ENCODE peak calls at places on chromosomes 12 and 14, in ten cellular contexts. L, S, G, R, O, F, T, C, X and D are unnamed samples.

GRCh38 chr12:6211421-6211869 is 11.2 kb downstream of the CD9 start:
- DNase-seq in G (no peak), L (no peak), F (no peak), C (no peak), O (no peak), S (no peak), T (no peak), X (no peak), R (no peak), D (no peak)

GRCh38 chr12:1811281-1811947 is 9.0 kb upstream of the LRTM2 start:
- DNase-seq in O (no peak), C (no peak), R (no peak), S (peak), F (no peak), T (no peak), G (no peak), X (no peak), L (no peak), D (no peak)

GRCh38 chr12:104748790-104749189 is 209.3 kb downstream of the SLC41A2 start:
- DNase-seq in S (peak), C (no peak), G (no peak), X (no peak), T (no peak), O (no peak), F (no peak), L (peak), R (no peak), D (no peak)

GRCh38 chr14:64598404-64598803 is 48.6 kb downstream of the PPP1R36 start:
- DNase-seq in L (no peak), T (no peak), S (no peak), F (peak), R (no peak), G (no peak), O (no peak), X (no peak), C (no peak), D (no peak)

GRCh38 chr12:5871741-5872140 is 73.3 kb downstream of the ANO2 start:
- DNase-seq in G (no peak), R (no peak), S (no peak), F (no peak), L (no peak), X (no peak), T (no peak), O (no peak), C (no peak), D (no peak)

GRCh38 chr14:49637534-49638078 is 2.6 kb upstream of the DNAAF2 start:
- DNase-seq in R (no peak), F (no peak), O (no peak), C (no peak), L (no peak), X (no peak), G (no peak), S (no peak), T (no peak), D (no peak)

GRCh38 chr12:58067610-58068387 is 126.4 kb downstream of the ATP23 start:
- DNase-seq in R (no peak), S (peak), T (no peak), C (no peak), X (no peak), L (no peak), O (no peak), F (no peak), G (no peak), D (no peak)

GRCh38 chr12:32257695-32258496 is 141.5 kb upstream of the FGD4 start:
- DNase-seq in O (no peak), L (no peak), X (no peak), F (no peak), S (no peak), G (no peak), R (no peak), C (no peak), T (no peak), D (no peak)

GRCh38 chr14:101965796-101966718 is 1.7 kb downstream of the DYNC1H1 start:
- DNase-seq in F (no peak), X (no peak), T (no peak), R (no peak), L (no peak), O (peak), C (no peak), G (no peak), S (peak), D (no peak)

GRCh38 chr12:64666054-64666914 is 56.0 kb downstream of the RASSF3 start:
- DNase-seq in R (no peak), L (no peak), F (no peak), S (peak), T (no peak), C (no peak), O (no peak), G (no peak), X (no peak), D (no peak)

GRCh38 chr12:88310069-88310468 is 168.0 kb downstream of the TMTC3 start:
- DNase-seq in X (no peak), R (no peak), G (peak), T (no peak), C (no peak), L (no peak), F (no peak), S (peak), O (no peak), D (no peak)

GRCh38 chr12:52440821-52441319 is 6.7 kb upstream of the KRT75 start:
- DNase-seq in C (no peak), F (no peak), T (no peak), S (peak), G (no peak), L (no peak), X (no peak), R (no peak), O (no peak), D (no peak)

GRCh38 chr14:68939893-68940613 is 39.0 kb downstream of the ACTN1 start:
- DNase-seq in S (peak), X (no peak), O (peak), F (no peak), L (peak), R (peak), C (peak), G (peak), T (no peak), D (no peak)

GRCh38 chr14:57403521-57403864 is 13.1 kb downstream of the NAA30 start:
- DNase-seq in C (no peak), R (no peak), T (no peak), S (no peak), O (no peak), L (no peak), G (no peak), F (no peak), X (no peak), D (no peak)

GRCh38 chr14:99148861-99149610 is 123.0 kb downstream of the BCL11B start:
- DNase-seq in O (no peak), F (no peak), L (no peak), R (no peak), C (no peak), T (no peak), G (no peak), S (no peak), X (no peak), D (no peak)

GRCh38 chr12:95073698-95074520 is 491 bp upstream of the NR2C1 start:
- DNase-seq in C (no peak), G (no peak), L (no peak), O (no peak), X (no peak), S (no peak), F (no peak), T (no peak), R (no peak), D (no peak)

GRCh38 chr14:62053188-62053587 is 291.0 kb downstream of the SNAPC1 start:
- DNase-seq in T (no peak), C (no peak), X (peak), L (no peak), S (no peak), R (no peak), F (peak), G (no peak), O (no peak), D (no peak)

GRCh38 chr14:89625988-89626806 is 209.2 kb upstream of the FOXN3 start:
- DNase-seq in L (no peak), O (no peak), F (no peak), X (no peak), G (no peak), R (no peak), S (no peak), C (no peak), T (no peak), D (no peak)

GRCh38 chr12:8948711-8949524 is 527 bp downstream of the M6PR start:
- DNase-seq in T (no peak), X (no peak), L (no peak), C (no peak), G (no peak), O (peak), R (no peak), S (peak), F (peak), D (no peak)

GRCh38 chr14:52314521-52315354 is 626 bp downstream of the PTGER2 start:
- DNase-seq in X (peak), T (peak), O (peak), F (peak), L (peak), G (peak), S (peak), C (peak), R (no peak), D (peak)

GRCh38 chr12:98814254-98814653 is 169.2 kb downstream of the APAF1 start:
- DNase-seq in T (no peak), F (no peak), X (no peak), G (no peak), O (no peak), R (no peak), S (no peak), C (no peak), L (no peak), D (no peak)

GRCh38 chr12:60278209-60278608 is 682.4 kb downstream of the SLC16A7 start:
- DNase-seq in O (no peak), T (no peak), X (no peak), S (no peak), C (no peak), F (no peak), L (no peak), G (no peak), R (no peak), D (no peak)

GRCh38 chr12:3662516-3662915 is 90.4 kb downstream of the CRACR2A start:
- DNase-seq in G (peak), O (no peak), F (no peak), L (no peak), C (no peak), T (no peak), S (no peak), X (no peak), R (no peak), D (no peak)

GRCh38 chr12:96073346-96074336 is 38.3 kb upstream of the LTA4H start:
- DNase-seq in X (no peak), T (no peak), G (no peak), R (no peak), C (no peak), S (peak), L (no peak), F (no peak), O (no peak), D (no peak)

GRCh38 chr12:1523558-1524050 is 70.8 kb downstream of the FBXL14 start:
- DNase-seq in C (no peak), G (no peak), O (no peak), X (no peak), R (no peak), F (no peak), T (peak), S (no peak), L (no peak), D (no peak)

GRCh38 chr12:2267624-2268477 is 215.1 kb downstream of the CACNA1C start:
- DNase-seq in S (peak), O (no peak), G (no peak), T (no peak), R (no peak), X (peak), C (no peak), L (no peak), F (no peak), D (no peak)

GRCh38 chr12:95548539-95549391 is 2.5 kb downstream of the USP44 start:
- DNase-seq in O (peak), X (peak), S (no peak), R (no peak), T (peak), L (peak), C (peak), G (peak), F (peak), D (peak)

GRCh38 chr14:74038015-74038859 is 19.1 kb downstream of the BBOF1 start:
- DNase-seq in L (no peak), C (no peak), S (peak), R (no peak), F (peak), T (no peak), O (no peak), G (no peak), X (peak), D (no peak)

GRCh38 chr14:100872241-100872640 is 31.3 kb downstream of the RTL1 start:
- DNase-seq in O (peak), S (no peak), X (no peak), L (no peak), F (no peak), C (no peak), R (no peak), T (peak), G (no peak), D (no peak)

GRCh38 chr12:130253866-130254265 is 83.8 kb upstream of the PIWIL1 start:
- DNase-seq in L (no peak), O (no peak), R (no peak), C (no peak), S (no peak), G (no peak), X (no peak), T (no peak), F (no peak), D (no peak)

GRCh38 chr14:55610717-55611370 is 30.8 kb downstream of the KTN1 start:
- DNase-seq in F (no peak), G (no peak), S (no peak), L (no peak), C (no peak), O (no peak), R (no peak), X (no peak), T (no peak), D (no peak)

GRCh38 chr14:30002859-30003258 is 75.2 kb upstream of the PRKD1 start:
- DNase-seq in L (no peak), G (no peak), R (no peak), X (no peak), O (no peak), F (no peak), T (no peak), C (no peak), S (no peak), D (no peak)

GRCh38 chr14:100471451-100472093 is 115.6 kb downstream of the BEGAIN start:
- DNase-seq in S (no peak), R (no peak), T (no peak), G (no peak), X (no peak), F (no peak), C (no peak), L (no peak), O (no peak), D (no peak)

GRCh38 chr14:97441740-97442362 is 644.7 kb downstream of the VRK1 start:
- DNase-seq in G (no peak), L (no peak), O (no peak), F (no peak), R (no peak), S (no peak), C (no peak), X (no peak), T (no peak), D (no peak)

GRCh38 chr14:64612021-64612380 is 62.2 kb downstream of the PPP1R36 start:
- DNase-seq in T (no peak), G (no peak), X (no peak), C (no peak), O (no peak), F (no peak), L (no peak), S (peak), R (no peak), D (no peak)

GRCh38 chr12:12028668-12029402 is 41.9 kb upstream of the BCL2L14 start:
- DNase-seq in O (no peak), T (no peak), X (no peak), G (no peak), S (no peak), L (no peak), C (no peak), R (no peak), F (no peak), D (no peak)

GRCh38 chr12:80838708-80839107 is 99.0 kb downstream of the LIN7A start:
- DNase-seq in C (no peak), G (no peak), T (no peak), L (no peak), F (no peak), X (no peak), O (no peak), R (no peak), S (no peak), D (no peak)

GRCh38 chr12:80837342-80837978 is 100.3 kb downstream of the LIN7A start:
- DNase-seq in O (no peak), X (no peak), T (no peak), S (peak), G (peak), L (peak), F (peak), C (no peak), R (peak), D (peak)

GRCh38 chr12:80834724-80835123 is 103.0 kb downstream of the LIN7A start:
- DNase-seq in L (no peak), C (no peak), S (no peak), G (no peak), R (no peak), F (no peak), O (no peak), X (no peak), T (no peak), D (no peak)

DNA sequence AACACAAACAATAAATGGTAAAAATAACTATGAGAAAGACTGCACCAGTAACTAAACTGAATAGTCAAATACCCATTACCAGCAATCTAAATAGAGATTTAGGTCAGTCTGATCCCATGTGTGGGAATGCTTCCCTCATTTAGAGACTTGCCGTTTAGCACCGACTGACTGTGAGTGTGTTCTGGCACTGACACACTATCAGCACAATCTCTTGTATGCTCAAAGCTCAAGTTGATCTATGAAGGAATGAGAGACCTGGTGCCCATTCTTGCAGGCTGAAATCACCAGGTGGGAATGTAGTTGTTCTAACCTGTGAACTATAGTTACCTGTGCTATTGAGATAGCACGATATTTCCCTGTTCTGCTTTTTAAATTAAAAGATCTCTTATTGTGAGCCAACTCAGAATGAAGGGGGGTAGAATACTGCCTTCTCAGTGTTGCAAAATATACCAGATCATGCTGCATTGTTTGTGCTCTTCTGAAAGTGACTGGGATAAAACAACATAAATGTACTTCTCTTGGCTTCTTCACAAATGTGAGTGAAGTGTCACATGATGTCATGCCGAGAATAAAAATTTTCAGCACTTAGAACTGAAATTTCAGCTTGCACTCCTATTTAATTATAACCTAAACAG is 99.6 kb downstream of the LIN7A start:
- DNase-seq in X (no peak), O (no peak), G (no peak), C (no peak), T (no peak), R (no peak), L (no peak), S (no peak), F (no peak), D (no peak)
- TF ChIP-seq CTCF in X (no peak), O (no peak), G (no peak), C (no peak), T (no peak), R (no peak), L (no peak), S (no peak), F (no peak), D (no peak)

GRCh38 chr12:67025543-67026114 is 243.5 kb upstream of the CAND1 start:
- DNase-seq in T (no peak), G (peak), L (no peak), S (peak), R (peak), C (peak), O (no peak), X (peak), F (peak), D (peak)
- TF ChIP-seq CTCF in T (peak), G (peak), L (peak), S (peak), R (peak), C (peak), O (no peak), X (peak), F (peak), D (peak)

DNA sequence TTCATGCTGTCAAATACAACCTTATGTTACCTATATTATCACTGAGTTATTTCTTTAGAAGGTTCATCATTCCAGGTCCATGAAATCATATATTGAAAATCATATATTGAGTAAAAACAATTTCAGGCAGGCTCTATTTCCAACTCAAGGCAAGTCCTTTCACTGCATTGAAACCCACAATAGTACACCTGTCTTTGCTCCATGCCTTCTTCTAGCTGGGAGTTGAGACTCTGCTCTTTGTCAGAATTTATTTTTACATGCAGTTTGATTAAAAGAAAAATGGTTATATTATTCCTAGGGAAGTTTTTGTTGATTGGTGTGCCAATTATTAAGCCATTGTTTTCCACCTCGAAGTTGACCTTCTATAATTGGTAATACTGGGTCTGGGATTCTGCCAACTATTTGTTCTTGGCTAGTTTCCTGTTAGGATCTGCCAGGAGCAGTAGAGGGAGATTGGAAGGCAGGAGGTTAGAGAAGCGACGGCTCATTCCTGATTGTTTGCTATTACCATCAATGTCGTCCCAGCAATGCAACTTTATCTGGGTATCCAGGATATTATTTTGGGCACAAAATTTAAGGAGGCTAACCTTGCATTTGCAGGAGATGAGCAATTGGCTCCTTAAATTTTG is 79.5 kb upstream of the MIS18BP1 start:
- DNase-seq in L (no peak), S (no peak), T (no peak), C (no peak), F (no peak), O (no peak), R (no peak), X (no peak), G (no peak), D (no peak)
- TF ChIP-seq CTCF in L (no peak), S (no peak), T (no peak), C (no peak), F (no peak), O (no peak), R (no peak), X (no peak), G (no peak), D (no peak)

GRCh38 chr12:122024132-122024785 is 2.6 kb downstream of the BCL7A start:
- DNase-seq in S (no peak), X (peak), R (no peak), O (no peak), G (no peak), L (no peak), F (peak), T (no peak), C (peak), D (no peak)

GRCh38 chr12:122028601-122029560 is 7.2 kb downstream of the BCL7A start:
- DNase-seq in S (no peak), T (no peak), R (no peak), L (no peak), X (peak), G (no peak), F (peak), C (no peak), O (no peak), D (no peak)

GRCh38 chr12:122028165-122028591 is 6.5 kb downstream of the BCL7A start:
- DNase-seq in S (no peak), O (no peak), X (no peak), T (no peak), F (no peak), C (no peak), L (no peak), R (no peak), G (no peak), D (no peak)

GRCh38 chr12:122029620-122030426 is 8.1 kb downstream of the BCL7A start:
- DNase-seq in X (no peak), S (no peak), F (no peak), T (no peak), L (no peak), R (no peak), C (no peak), G (no peak), O (peak), D (no peak)

GRCh38 chr12:122026706-122027328 is 5.1 kb downstream of the BCL7A start:
- DNase-seq in S (no peak), R (no peak), F (no peak), L (no peak), C (no peak), X (peak), T (no peak), O (no peak), G (no peak), D (no peak)
- TF ChIP-seq CTCF in S (no peak), R (no peak), F (no peak), L (no peak), C (no peak), X (no peak), T (no peak), O (no peak), G (no peak), D (no peak)

DNA sequence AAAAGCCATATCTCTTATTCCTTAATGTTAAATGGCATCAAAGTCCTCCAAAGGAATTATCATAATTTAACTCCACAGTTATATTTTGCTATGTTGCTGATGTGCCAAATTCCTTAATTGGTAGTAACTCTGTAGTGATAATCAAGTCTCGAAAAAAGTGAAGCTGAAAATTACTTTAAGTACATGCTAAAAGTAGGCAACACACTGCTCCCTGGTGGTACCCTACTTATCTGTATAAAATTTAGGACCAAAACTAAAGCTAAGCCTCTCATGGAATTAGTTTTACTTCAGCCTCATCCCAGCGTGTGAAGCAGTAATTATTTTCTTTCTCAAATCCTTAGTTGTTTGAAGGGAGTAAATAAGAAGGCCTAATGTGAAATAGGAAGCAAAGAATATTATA is 132.8 kb downstream of the TTLL5 start:
- DNase-seq in X (no peak), F (no peak), G (no peak), L (no peak), T (no peak), C (no peak), O (no peak), R (no peak), S (peak), D (no peak)
- TF ChIP-seq CTCF in X (no peak), F (no peak), G (no peak), L (no peak), T (no peak), C (peak), O (no peak), R (no peak), S (peak), D (no peak)